ENCODE peak calls at places on chromosome 2, in eight cellular contexts. F is HepG2, H is left cardiac atrium, A is kidney glomerular epithelial cell, U is NCI-H1048, O is NCI-H774, B is AG04450, R is NCI-H2081. L is an unnamed sample.

GRCh38 chr2:99085400-99085799 is 56.1 kb upstream of the C2orf15 start:
- DNase-seq in U (no peak), F (peak), B (no peak), O (peak), H (no peak), A (peak), R (no peak), L (no peak)

GRCh38 chr2:102758433-102758832 is 3.4 kb upstream of the TMEM182 start:
- DNase-seq in U (no peak), F (no peak), A (no peak), R (no peak), B (no peak), O (no peak), H (no peak), L (no peak)

GRCh38 chr2:229443869-229444268 is 172.8 kb upstream of the PID1 start:
- DNase-seq in R (no peak), H (no peak), F (no peak), B (no peak), O (no peak), U (no peak), A (no peak), L (no peak)

GRCh38 chr2:226609361-226609760 is 190.3 kb downstream of the IRS1 start:
- DNase-seq in B (peak), A (no peak), F (no peak), U (no peak), H (no peak), O (no peak), R (no peak), L (no peak)

GRCh38 chr2:71417300-71418202 is 35.8 kb upstream of the DYSF start:
- DNase-seq in U (no peak), F (no peak), B (no peak), R (no peak), A (no peak), H (no peak), O (no peak), L (no peak)

GRCh38 chr2:137107925-137108324 is 342.6 kb downstream of the THSD7B start:
- DNase-seq in O (no peak), R (no peak), B (no peak), F (no peak), A (no peak), U (no peak), H (no peak), L (no peak)

GRCh38 chr2:216804357-216805350 is 55.2 kb downstream of the TNP1 start:
- DNase-seq in H (no peak), O (no peak), R (no peak), F (no peak), U (no peak), A (no peak), B (no peak), L (peak)

GRCh38 chr2:63698825-63699548 is 110.2 kb downstream of the MDH1 start:
- DNase-seq in A (peak), U (no peak), O (peak), R (no peak), B (peak), F (peak), H (peak), L (peak)

GRCh38 chr2:233996436-233996835 is 54.1 kb upstream of the SPP2 start:
- DNase-seq in F (no peak), U (no peak), O (no peak), R (no peak), A (no peak), B (peak), H (no peak), L (no peak)

GRCh38 chr2:179268277-179268935 is 3.8 kb upstream of the SESTD1 start:
- DNase-seq in H (peak), O (no peak), U (no peak), F (peak), A (no peak), R (peak), B (no peak), L (no peak)